ENCODE peak calls at places on chromosomes 12 and 14, in five cellular contexts. One of them, this sample, is unnamed.

GRCh38 chr12:121778567-121779421 is 14.7 kb downstream of the RHOF start:
- DNase-seq in A549: no peak
- DNase-seq in stimulated activated CD8-positive, alpha-beta memory T cell treated with anti-CD3 and anti-CD28 coated beads, Interleukin-12 subunit alpha, Interleukin-12 subunit beta, amount 100 ng/mL, for 1 hour: no peak
- DNase-seq in GM23248: no peak
- DNase-seq in endothelial cell: no peak
- DNase-seq in this sample: no peak

GRCh38 chr12:24270464-24270863 is 321.0 kb upstream of the SOX5 start:
- DNase-seq in GM23248: no peak
- DNase-seq in endothelial cell: no peak
- DNase-seq in stimulated activated CD8-positive, alpha-beta memory T cell treated with anti-CD3 and anti-CD28 coated beads, Interleukin-12 subunit alpha, Interleukin-12 subunit beta, amount 100 ng/mL, for 1 hour: no peak
- DNase-seq in A549: no peak
- DNase-seq in this sample: no peak

GRCh38 chr14:104970231-104971068 is 7.7 kb downstream of the AHNAK2 start:
- DNase-seq in A549: peak
- DNase-seq in GM23248: peak
- DNase-seq in endothelial cell: no peak
- DNase-seq in stimulated activated CD8-positive, alpha-beta memory T cell treated with anti-CD3 and anti-CD28 coated beads, Interleukin-12 subunit alpha, Interleukin-12 subunit beta, amount 100 ng/mL, for 1 hour: no peak
- DNase-seq in this sample: peak

GRCh38 chr12:64036414-64036813 is 185.7 kb downstream of the KICS2 start:
- DNase-seq in GM23248: peak
- DNase-seq in stimulated activated CD8-positive, alpha-beta memory T cell treated with anti-CD3 and anti-CD28 coated beads, Interleukin-12 subunit alpha, Interleukin-12 subunit beta, amount 100 ng/mL, for 1 hour: no peak
- DNase-seq in A549: no peak
- DNase-seq in endothelial cell: no peak
- DNase-seq in this sample: no peak

GRCh38 chr14:77314043-77314442 is 6.6 kb downstream of the POMT2 start:
- DNase-seq in A549: no peak
- DNase-seq in GM23248: peak
- DNase-seq in endothelial cell: no peak
- DNase-seq in stimulated activated CD8-positive, alpha-beta memory T cell treated with anti-CD3 and anti-CD28 coated beads, Interleukin-12 subunit alpha, Interleukin-12 subunit beta, amount 100 ng/mL, for 1 hour: no peak
- DNase-seq in this sample: no peak

GRCh38 chr14:90522585-90523191 is 125.9 kb downstream of the CALM1 start:
- DNase-seq in stimulated activated CD8-positive, alpha-beta memory T cell treated with anti-CD3 and anti-CD28 coated beads, Interleukin-12 subunit alpha, Interleukin-12 subunit beta, amount 100 ng/mL, for 1 hour: no peak
- DNase-seq in endothelial cell: no peak
- DNase-seq in A549: no peak
- DNase-seq in GM23248: peak
- DNase-seq in this sample: no peak

GRCh38 chr12:20507061-20507460 is 138.7 kb downstream of the PDE3A start:
- DNase-seq in GM23248: no peak
- DNase-seq in A549: no peak
- DNase-seq in endothelial cell: no peak
- DNase-seq in stimulated activated CD8-positive, alpha-beta memory T cell treated with anti-CD3 and anti-CD28 coated beads, Interleukin-12 subunit alpha, Interleukin-12 subunit beta, amount 100 ng/mL, for 1 hour: no peak
- DNase-seq in this sample: no peak

GRCh38 chr12:13342971-13343370 is 146.4 kb downstream of the EMP1 start:
- DNase-seq in A549: no peak
- DNase-seq in GM23248: peak
- DNase-seq in endothelial cell: no peak
- DNase-seq in stimulated activated CD8-positive, alpha-beta memory T cell treated with anti-CD3 and anti-CD28 coated beads, Interleukin-12 subunit alpha, Interleukin-12 subunit beta, amount 100 ng/mL, for 1 hour: no peak
- DNase-seq in this sample: no peak

GRCh38 chr12:121765573-121765972 is 27.9 kb downstream of the RHOF start:
- DNase-seq in GM23248: peak
- DNase-seq in A549: no peak
- DNase-seq in stimulated activated CD8-positive, alpha-beta memory T cell treated with anti-CD3 and anti-CD28 coated beads, Interleukin-12 subunit alpha, Interleukin-12 subunit beta, amount 100 ng/mL, for 1 hour: no peak
- DNase-seq in endothelial cell: no peak
- DNase-seq in this sample: no peak